ENCODE peak calls at places on chromosomes 2 and 18, in five cellular contexts. W, N, A, O and E are unnamed samples.
A peak's percentile ranks its signal among the peaks of the same experiment; 100 is the strongest.

GRCh38 chr2:160735696-160736095 is 242.1 kb upstream of the RBMS1 start:
- DNase-seq in W (no peak), N (peak; percentile 27), A (no peak), O (no peak), E (no peak)

GRCh38 chr2:219448099-219448775 is 13.6 kb downstream of the SPEG start:
- DNase-seq in W (no peak), N (no peak), A (no peak), O (peak; percentile 75), E (no peak)

GRCh38 chr18:4004176-4004829 is 450.8 kb downstream of the DLGAP1 start:
- DNase-seq in W (no peak), N (peak; percentile 51), A (no peak), O (no peak), E (no peak)

GRCh38 chr2:85110991-85111560 is 22.1 kb upstream of the TCF7L1 start:
- DNase-seq in W (no peak), N (peak; percentile 18), A (no peak), O (no peak), E (no peak)

GRCh38 chr2:118805061-118805690 is 42.3 kb downstream of the EN1 start:
- DNase-seq in W (no peak), N (no peak), A (no peak), O (no peak), E (no peak)

GRCh38 chr2:69190743-69191425 is 177.9 kb downstream of the ANTXR1 start:
- DNase-seq in W (no peak), N (no peak), A (no peak), O (no peak), E (no peak)

GRCh38 chr2:215607790-215608189 is 171.9 kb upstream of the FN1 start:
- DNase-seq in W (no peak), N (peak; percentile 50), A (no peak), O (no peak), E (no peak)

GRCh38 chr2:199704358-199705238 is 146.4 kb downstream of the FTCDNL1 start:
- DNase-seq in W (no peak), N (peak; percentile 24), A (peak; percentile 83), O (peak; percentile 59), E (peak; percentile 69)

GRCh38 chr2:172931256-172931894 is 144.3 kb upstream of the MAP3K20 start:
- DNase-seq in W (no peak), N (peak; percentile 75), A (peak; percentile 11), O (no peak), E (no peak)

GRCh38 chr2:101231937-101232336 is 20.7 kb upstream of the CNOT11 start:
- DNase-seq in W (no peak), N (no peak), A (no peak), O (no peak), E (no peak)
- TF ChIP-seq POLR2A in W (no peak), N (no peak), A (no peak), O (no peak), E (no peak)

DNA sequence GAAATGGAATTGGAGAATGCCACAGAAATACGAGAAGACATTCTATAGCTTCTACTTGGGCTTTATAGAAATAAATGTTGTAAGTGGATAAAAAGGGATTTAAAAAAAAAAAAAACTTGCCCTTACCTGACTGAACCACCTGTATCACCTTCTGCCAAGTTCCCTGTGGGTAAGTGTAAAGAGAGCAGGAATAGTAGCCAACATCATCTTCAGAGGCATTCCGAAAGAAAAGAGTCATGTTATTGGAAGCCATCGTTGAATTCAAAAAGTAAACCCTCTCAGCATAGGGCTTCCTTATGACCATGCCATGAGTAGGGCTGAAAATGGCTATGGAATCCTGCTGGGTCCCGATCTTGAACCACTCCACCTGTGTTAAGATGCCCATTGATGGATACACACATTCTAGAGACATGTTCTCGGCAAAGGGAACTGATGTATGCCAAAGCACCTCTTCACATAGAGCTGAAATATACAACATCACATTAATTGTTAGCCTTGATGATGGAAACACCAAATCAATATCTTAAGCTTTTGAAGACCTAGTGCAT is 991 bp downstream of the CD226 start:
- DNase-seq in W (no peak), N (no peak), A (no peak), O (no peak), E (no peak)
- TF ChIP-seq POLR2A in W (no peak), N (no peak), A (no peak), O (no peak), E (no peak)

GRCh38 chr2:28333606-28334526 is 58.8 kb upstream of the FOSL2 start:
- DNase-seq in W (no peak), N (no peak), A (no peak), O (no peak), E (no peak)

GRCh38 chr2:28335666-28336065 is 57.0 kb upstream of the FOSL2 start:
- DNase-seq in W (no peak), N (no peak), A (no peak), O (no peak), E (no peak)

GRCh38 chr2:28329184-28329583 is 63.5 kb upstream of the FOSL2 start:
- DNase-seq in W (no peak), N (no peak), A (no peak), O (no peak), E (no peak)

GRCh38 chr2:28334527-28334891 is 58.1 kb upstream of the FOSL2 start:
- DNase-seq in W (no peak), N (no peak), A (no peak), O (no peak), E (no peak)

DNA sequence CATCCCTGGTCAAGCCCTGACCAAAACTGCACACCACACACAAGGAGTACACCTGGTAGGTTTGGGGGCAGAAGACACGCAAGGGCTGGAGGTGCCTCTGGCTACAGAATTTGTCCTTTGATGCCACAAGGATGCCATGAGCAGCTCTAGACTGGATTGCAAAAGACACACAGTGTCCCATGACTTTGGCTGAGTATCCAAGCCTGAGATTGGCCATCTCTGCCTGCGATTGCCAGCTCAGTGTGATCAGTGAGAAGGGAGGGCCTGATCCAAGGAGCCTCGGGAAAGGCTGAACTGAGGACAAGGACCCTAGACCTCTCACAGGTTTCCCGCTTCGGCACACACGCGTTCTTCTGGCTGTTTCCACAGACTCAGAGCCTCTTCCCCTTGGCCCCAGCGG is 60.0 kb upstream of the FOSL2 start:
- DNase-seq in W (no peak), N (no peak), A (no peak), O (no peak), E (no peak)
- TF ChIP-seq POLR2A in W (no peak), N (no peak), A (no peak), O (no peak), E (no peak)

DNA sequence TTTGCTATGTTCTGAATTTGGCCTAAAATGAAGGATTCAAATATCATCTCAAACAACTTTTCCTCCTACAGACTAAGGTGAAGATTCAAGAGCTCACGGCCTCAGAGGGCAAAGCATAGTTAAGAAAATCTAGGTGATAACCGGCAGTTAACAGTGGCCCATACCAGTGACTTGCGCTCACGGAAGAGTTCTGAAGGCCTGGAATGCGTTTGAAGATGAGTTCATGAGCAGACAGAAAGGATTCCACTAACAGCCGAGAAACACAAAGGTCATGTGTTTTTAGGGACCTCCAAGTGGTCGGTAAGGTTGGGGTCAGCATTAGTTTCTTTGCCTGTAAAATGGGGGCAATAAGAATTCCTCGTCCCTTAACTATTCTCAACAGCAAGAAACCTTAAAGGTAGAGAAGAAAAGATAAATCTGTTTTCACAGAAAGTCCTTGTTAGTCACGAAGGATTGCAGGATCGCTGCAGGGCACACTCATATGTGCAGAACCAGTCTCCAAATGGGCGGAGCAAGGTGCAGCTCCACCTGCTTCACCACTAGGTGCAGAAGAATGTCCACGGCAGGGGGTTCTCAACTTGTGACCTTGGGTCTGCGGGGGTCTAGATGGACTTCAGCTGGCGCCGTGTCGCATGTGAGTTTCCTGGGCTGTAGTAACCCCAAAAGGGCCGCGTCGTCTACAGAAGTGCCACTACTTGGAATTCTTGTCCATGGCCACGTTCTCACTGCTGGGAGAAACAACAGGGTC is 708 bp upstream of the RPIA start:
- DNase-seq in W (no peak), N (peak; percentile 2), A (no peak), O (no peak), E (no peak)
- TF ChIP-seq POLR2A in W (no peak), N (no peak), A (no peak), O (no peak), E (no peak)

DNA sequence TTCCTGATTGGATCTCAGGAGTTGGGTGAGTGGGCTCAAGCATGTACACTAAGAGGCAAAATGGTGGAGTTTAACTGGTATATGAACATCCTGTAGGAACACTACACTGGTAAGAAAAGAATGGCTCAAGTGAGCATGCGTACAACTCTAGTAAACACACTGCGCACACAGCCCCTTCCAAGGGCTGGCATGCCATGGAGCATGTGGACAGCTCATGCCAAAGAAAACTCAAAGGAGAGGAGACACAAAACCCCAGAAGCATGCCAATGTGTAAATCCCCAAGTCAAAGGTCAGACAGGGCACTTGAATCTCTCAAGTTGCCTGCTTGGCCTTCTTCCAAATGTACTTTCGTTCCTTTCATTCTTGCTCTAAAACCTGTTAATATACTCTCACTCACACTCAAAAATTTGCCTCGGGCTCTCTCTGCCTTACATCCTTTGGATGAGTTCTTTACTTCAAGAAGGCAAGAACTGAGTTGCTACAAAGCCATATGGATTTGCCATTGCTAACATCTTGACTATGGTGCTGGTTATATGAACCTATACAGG is 365.3 kb downstream of the NBAS start:
- DNase-seq in W (no peak), N (no peak), A (no peak), O (no peak), E (no peak)
- TF ChIP-seq POLR2A in W (no peak), N (no peak), A (no peak), O (no peak), E (no peak)